ENCODE peak calls at places on chromosomes 11 and 22, in nine cellular contexts. B, A, P, Q, S, I, K, R and L are unnamed samples.

GRCh38 chr22:48495751-48496080 is 1332.0 kb downstream of the BRD1 start:
- DNase-seq in K (no peak), S (no peak), P (no peak), I (no peak), Q (no peak), R (no peak), A (no peak), B (peak), L (no peak)

GRCh38 chr11:40316171-40316570 is 1143.3 kb downstream of the LRRC4C start:
- DNase-seq in A (no peak), P (no peak), R (no peak), Q (no peak), I (no peak), B (no peak), K (no peak), S (no peak), L (no peak)

GRCh38 chr11:34996958-34997357 is 80.5 kb downstream of the PDHX start:
- DNase-seq in I (no peak), B (no peak), S (no peak), P (no peak), Q (no peak), K (no peak), R (no peak), A (no peak), L (no peak)

GRCh38 chr22:38850941-38851849 is 7.4 kb upstream of the NPTXR start:
- DNase-seq in R (peak), P (no peak), S (peak), Q (no peak), K (peak), B (no peak), I (peak), A (no peak), L (peak)

GRCh38 chr11:1205987-1206331 is 16.9 kb upstream of the MUC5B start:
- DNase-seq in P (peak), B (no peak), R (no peak), A (no peak), Q (no peak), I (no peak), K (no peak), S (peak), L (no peak)

GRCh38 chr11:104895619-104896018 is 2.6 kb downstream of the CASP12 start:
- DNase-seq in S (no peak), I (no peak), Q (no peak), R (no peak), B (no peak), P (no peak), A (no peak), K (no peak), L (no peak)

GRCh38 chr11:123062892-123063395 is 1.0 kb upstream of the HSPA8 start:
- DNase-seq in S (no peak), P (no peak), K (no peak), I (no peak), B (no peak), A (no peak), Q (no peak), R (peak), L (peak)

GRCh38 chr22:42299586-42300285 is 29.3 kb upstream of the TCF20 start:
- DNase-seq in P (no peak), K (peak), I (no peak), S (no peak), Q (no peak), R (no peak), A (peak), B (no peak), L (no peak)

GRCh38 chr11:12196335-12196734 is 85.9 kb downstream of the MICAL2 start:
- DNase-seq in R (no peak), B (no peak), P (no peak), Q (no peak), A (no peak), S (no peak), K (no peak), I (no peak), L (no peak)

GRCh38 chr11:110249066-110249465 is 47.3 kb downstream of the RDX start:
- DNase-seq in A (no peak), S (no peak), R (no peak), P (no peak), Q (no peak), B (no peak), K (no peak), I (peak), L (no peak)

GRCh38 chr22:24106385-24107381 is 74.6 kb upstream of the SUSD2 start:
- DNase-seq in I (no peak), R (no peak), P (no peak), A (peak), Q (no peak), S (no peak), K (no peak), B (peak), L (no peak)
- TF ChIP-seq CTCF in I (peak), R (peak), P (peak), A (no peak), Q (no peak), S (peak), K (no peak), B (peak), L (peak)

GRCh38 chr22:26535499-26535898 is 23.2 kb upstream of the TFIP11 start:
- DNase-seq in S (no peak), R (no peak), P (no peak), I (no peak), K (no peak), B (no peak), A (peak), Q (no peak), L (no peak)

GRCh38 chr22:26534874-26535470 is 22.7 kb upstream of the TFIP11 start:
- DNase-seq in I (no peak), B (no peak), K (no peak), S (no peak), A (peak), Q (no peak), R (no peak), P (no peak), L (no peak)

GRCh38 chr22:26534166-26534855 is 22.0 kb upstream of the TFIP11 start:
- DNase-seq in R (no peak), P (no peak), B (no peak), A (no peak), K (no peak), S (no peak), Q (no peak), I (no peak), L (no peak)

GRCh38 chr22:26536762-26537134 is 24.5 kb upstream of the TFIP11 start:
- DNase-seq in S (no peak), I (no peak), K (no peak), R (no peak), A (no peak), B (no peak), Q (no peak), P (no peak), L (no peak)

DNA sequence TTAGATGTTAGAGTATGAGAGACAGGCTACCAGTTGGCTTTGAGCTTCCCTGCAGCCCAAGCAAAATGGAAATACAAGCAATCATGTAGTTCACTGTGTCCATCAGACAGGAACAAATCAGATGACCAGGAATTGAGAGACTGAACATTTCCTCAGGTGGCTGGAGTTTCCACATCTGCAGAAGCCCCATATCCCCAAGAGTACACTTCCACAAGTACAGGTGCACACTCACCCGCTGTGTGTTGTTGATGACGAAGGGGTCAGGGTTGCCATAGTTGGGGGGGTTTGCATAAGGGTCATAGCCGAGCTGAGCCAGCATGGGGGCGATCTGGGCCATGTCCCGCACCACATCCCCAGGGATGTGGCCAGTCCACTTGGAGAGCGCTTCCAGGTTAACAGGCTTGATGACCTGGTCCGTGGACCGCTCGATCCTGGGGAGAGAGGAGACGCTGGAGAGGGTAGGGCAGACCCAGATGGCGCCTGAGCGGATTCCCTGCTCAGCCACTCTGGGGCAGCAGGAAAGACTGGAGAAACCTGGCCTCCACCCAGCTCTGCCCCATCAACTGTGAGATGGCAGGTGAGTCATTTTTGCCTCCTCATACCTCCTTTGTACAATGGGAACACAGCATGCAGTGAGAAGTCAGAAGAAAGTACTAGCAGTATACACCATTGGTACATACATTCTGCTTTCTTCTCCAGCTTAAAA is 23.9 kb upstream of the TFIP11 start:
- DNase-seq in A (no peak), P (no peak), R (no peak), I (no peak), B (no peak), S (no peak), K (no peak), Q (no peak), L (no peak)
- H3K4me3 ChIP-seq in A (no peak), P (no peak), R (no peak), I (no peak), B (no peak), S (no peak), K (no peak), Q (no peak), L (no peak)

GRCh38 chr11:119095066-119095880 is 6.4 kb downstream of the DPAGT1 start:
- DNase-seq in I (peak), R (peak), Q (peak), B (peak), K (peak), A (peak), S (peak), P (peak), L (peak)
- TF ChIP-seq CTCF in I (no peak), R (no peak), Q (peak), B (peak), K (peak), A (no peak), S (no peak), P (peak), L (no peak)

DNA sequence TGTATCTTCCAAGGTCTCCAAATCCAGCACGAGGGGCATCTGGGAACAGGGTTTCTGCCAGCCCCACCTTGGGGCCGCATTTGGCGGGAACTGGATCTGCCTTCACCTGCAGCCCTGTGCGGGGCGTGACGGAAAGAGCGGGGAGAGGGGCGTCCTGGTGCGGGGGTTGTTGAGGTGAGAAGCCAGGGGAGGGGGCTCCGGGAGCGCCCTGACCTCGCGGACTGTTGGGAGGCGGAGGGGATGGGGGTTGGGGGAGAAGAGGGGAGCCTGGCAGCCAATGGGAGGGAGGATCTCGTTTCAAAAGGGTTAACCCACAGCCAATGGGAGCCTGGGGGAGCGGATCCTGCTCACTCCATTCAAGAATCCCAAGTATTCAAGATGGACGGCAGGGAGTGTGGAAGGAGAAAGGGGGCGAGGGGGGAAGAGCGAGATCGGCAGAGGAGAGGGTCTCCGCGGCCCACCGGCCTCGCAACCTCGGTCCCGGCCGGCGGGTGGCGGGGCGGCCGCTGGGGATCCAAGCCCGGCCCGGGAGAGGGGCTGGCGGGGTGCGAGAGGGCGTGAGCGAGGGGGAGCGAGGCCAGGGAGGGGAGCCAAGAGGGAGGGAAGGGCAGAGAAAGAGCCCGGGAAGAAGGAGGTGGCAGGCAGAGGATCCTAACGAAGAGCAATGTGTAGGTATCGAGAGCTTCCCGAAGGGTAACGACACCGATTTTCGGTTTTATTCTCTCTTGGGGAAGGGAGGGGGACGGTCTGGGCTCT is 11.5 kb downstream of the YPEL4 start:
- DNase-seq in A (no peak), I (peak), K (no peak), B (peak), P (peak), Q (no peak), S (peak), R (peak), L (peak)
- H3K4me3 ChIP-seq in A (peak), I (peak), K (no peak), B (peak), P (peak), Q (peak), S (peak), R (peak), L (peak)

GRCh38 chr11:133911169-133911568 is 45.6 kb downstream of the IGSF9B start:
- DNase-seq in I (no peak), K (peak), P (peak), Q (no peak), A (no peak), S (no peak), B (no peak), R (no peak), L (no peak)
- TF ChIP-seq CTCF in I (no peak), K (peak), P (no peak), Q (no peak), A (no peak), S (no peak), B (no peak), R (no peak), L (no peak)

GRCh38 chr11:2989551-2989950 is 2.6 kb downstream of the NAP1L4 start:
- DNase-seq in A (no peak), B (no peak), S (no peak), Q (no peak), I (no peak), R (no peak), P (no peak), K (no peak), L (no peak)
- H3K4me3 ChIP-seq in A (peak), B (no peak), S (peak), Q (peak), I (no peak), R (no peak), P (peak), K (peak), L (peak)

GRCh38 chr22:28911777-28912669 is 28.7 kb downstream of the ZNRF3 start:
- DNase-seq in K (no peak), P (no peak), I (peak), S (no peak), Q (no peak), A (no peak), B (no peak), R (peak), L (peak)
- TF ChIP-seq CTCF in K (no peak), P (no peak), I (no peak), S (no peak), Q (no peak), A (no peak), B (no peak), R (no peak), L (no peak)

GRCh38 chr11:72702096-72702495 is 27.9 kb upstream of the PDE2A start:
- DNase-seq in R (no peak), P (no peak), A (no peak), S (peak), K (no peak), Q (no peak), B (peak), I (no peak), L (no peak)

GRCh38 chr11:72704028-72704782 is 30.0 kb upstream of the PDE2A start:
- DNase-seq in Q (no peak), S (peak), I (no peak), B (peak), P (no peak), A (no peak), K (no peak), R (no peak), L (no peak)

GRCh38 chr11:72701466-72701865 is 27.2 kb upstream of the PDE2A start:
- DNase-seq in B (no peak), P (no peak), A (no peak), K (no peak), Q (no peak), R (no peak), S (peak), I (no peak), L (no peak)

GRCh38 chr11:72703281-72704008 is 29.2 kb upstream of the PDE2A start:
- DNase-seq in S (peak), B (peak), P (no peak), Q (no peak), A (no peak), I (peak), R (peak), K (no peak), L (peak)

GRCh38 chr11:72702842-72703241 is 28.6 kb upstream of the PDE2A start:
- DNase-seq in K (no peak), R (no peak), S (peak), A (no peak), I (no peak), B (peak), P (no peak), Q (no peak), L (no peak)
- H3K4me3 ChIP-seq in K (no peak), R (no peak), S (no peak), A (no peak), I (peak), B (no peak), P (no peak), Q (no peak), L (peak)

GRCh38 chr11:97079244-97079643 is 689.4 kb downstream of the JRKL start:
- DNase-seq in S (no peak), Q (no peak), P (no peak), I (no peak), K (no peak), R (no peak), B (no peak), A (no peak), L (no peak)
- TF ChIP-seq CTCF in S (no peak), Q (no peak), P (no peak), I (no peak), K (no peak), R (no peak), B (no peak), A (no peak), L (no peak)